ENCODE peak calls at places on chromosomes 12 and 14, in eight cellular contexts. C is SIG-M5, D is C1 segment of cervical spinal cord, E is frontal cortex, G is WTC11, H is BJ, R is lower lobe of right lung, N is LoVo. Z is an unnamed sample.

GRCh38 chr12:47785887-47786661 is 13.0 kb downstream of the SLC48A1 start:
- DNase-seq in H (no peak), C (no peak), R (peak), D (no peak), G (no peak), E (no peak), N (no peak), Z (no peak)

GRCh38 chr12:125593269-125593668 is 528.0 kb downstream of the AACS start:
- DNase-seq in H (no peak), R (no peak), G (no peak), D (no peak), E (no peak), N (no peak), C (no peak), Z (no peak)

GRCh38 chr12:129927316-129927900 is 23.6 kb upstream of the TMEM132D start:
- DNase-seq in N (no peak), R (no peak), G (no peak), C (no peak), H (no peak), E (no peak), D (no peak), Z (no peak)

GRCh38 chr12:14892726-14893442 is 7.2 kb upstream of the MGP start:
- DNase-seq in E (no peak), D (no peak), R (no peak), C (no peak), G (no peak), H (no peak), N (no peak), Z (no peak)

GRCh38 chr12:108825205-108825950 is 32.0 kb downstream of the SSH1 start:
- DNase-seq in G (no peak), C (no peak), R (no peak), D (no peak), E (no peak), N (no peak), H (no peak), Z (no peak)

GRCh38 chr14:83923836-83924235 is 1606.1 kb upstream of the FLRT2 start:
- DNase-seq in G (no peak), E (no peak), C (no peak), D (no peak), N (no peak), R (no peak), H (no peak), Z (no peak)

GRCh38 chr14:68514611-68515194 is 278.2 kb downstream of the ZFP36L1 start:
- DNase-seq in E (no peak), D (no peak), C (no peak), N (no peak), H (no peak), G (no peak), R (no peak), Z (no peak)

GRCh38 chr12:102965281-102966155 is 8.0 kb downstream of the ASCL1 start:
- DNase-seq in N (no peak), D (no peak), C (no peak), R (no peak), G (peak), H (no peak), E (peak), Z (no peak)

GRCh38 chr12:81303935-81304334 is 226.1 kb downstream of the ACSS3 start:
- DNase-seq in H (no peak), D (no peak), G (no peak), C (no peak), R (no peak), E (no peak), N (no peak), Z (no peak)

GRCh38 chr12:69254046-69254445 is 14.7 kb downstream of the CPSF6 start:
- DNase-seq in C (no peak), E (no peak), R (no peak), D (no peak), H (no peak), N (peak), G (no peak), Z (no peak)

GRCh38 chr12:112809684-112810083 is 18.1 kb downstream of the RPH3A start:
- DNase-seq in G (no peak), C (no peak), E (no peak), R (no peak), N (no peak), D (no peak), H (no peak), Z (no peak)

GRCh38 chr14:21104448-21105060 is 3.7 kb downstream of the TMEM253 start:
- DNase-seq in C (no peak), R (peak), H (no peak), E (peak), G (peak), D (peak), N (peak), Z (peak)

GRCh38 chr14:88934231-88934898 is 109.9 kb downstream of the TTC8 start:
- DNase-seq in N (no peak), C (no peak), G (no peak), E (no peak), R (no peak), H (no peak), D (no peak), Z (no peak)

Z was measured in KG1.